ENCODE peak calls at places on chromosomes 16 and 17, in five cellular contexts. K is fibroblast of mammary gland; I is ascending aorta; T is neural crest cell; S is CD8-positive, alpha-beta T cell. Z is an unnamed sample.

GRCh38 chr17:63804328-63804727 is 22.9 kb upstream of the PSMC5 start:
- DNase-seq in S (no peak), I (no peak), T (no peak), K (no peak), Z (no peak)

GRCh38 chr17:28008526-28008925 is 34.0 kb upstream of the NLK start:
- DNase-seq in T (peak; percentile 29), S (no peak), I (no peak), K (peak; percentile 59), Z (peak; percentile 76)

GRCh38 chr17:81582769-81583168 is 30.6 kb upstream of the FAAP100 start:
- DNase-seq in T (no peak), I (no peak), K (no peak), S (no peak), Z (no peak)

GRCh38 chr16:47987136-47987535 is 168.7 kb downstream of the ABCC12 start:
- DNase-seq in T (no peak), I (no peak), K (no peak), S (no peak), Z (no peak)

GRCh38 chr17:70187383-70187782 is 18.1 kb downstream of the KCNJ2 start:
- DNase-seq in I (no peak), K (peak; percentile 81), S (no peak), T (no peak), Z (no peak)

GRCh38 chr17:19237389-19238166 is 412 bp downstream of the EPN2 start:
- DNase-seq in T (no peak), K (no peak), I (no peak), S (no peak), Z (peak; percentile 37)

GRCh38 chr16:88681709-88682451 is 4.4 kb downstream of the SNAI3 start:
- DNase-seq in S (peak; percentile 79), I (no peak), T (no peak), K (no peak), Z (no peak)

GRCh38 chr17:36755586-36755985 is 154.2 kb downstream of the MRM1 start:
- DNase-seq in I (no peak), S (peak; percentile 52), K (peak; percentile 4), T (peak; percentile 13), Z (peak; percentile 34)

GRCh38 chr17:40536731-40537171 is 28.5 kb downstream of the CCR7 start:
- DNase-seq in K (peak; percentile 79), T (no peak), I (no peak), S (no peak), Z (peak; percentile 51)

GRCh38 chr16:74999683-75000480 is 1.1 kb downstream of the ZNRF1 start:
- DNase-seq in I (no peak), S (peak; percentile 77), K (no peak), T (peak; percentile 7), Z (peak; percentile 27)

GRCh38 chr17:51461578-51462004 is 201.2 kb downstream of the UTP18 start:
- DNase-seq in I (no peak), T (peak; percentile 75), S (peak; percentile 53), K (peak; percentile 54), Z (peak; percentile 80)
- TF ChIP-seq CTCF in I (peak; percentile 41), T (peak; percentile 78), S (peak; percentile 66), K (peak; percentile 66), Z (peak; percentile 66)

GRCh38 chr16:56331399-56331798 is 93.9 kb downstream of the AMFR start:
- DNase-seq in K (no peak), S (no peak), I (no peak), T (no peak), Z (no peak)

GRCh38 chr16:56330476-56330875 is 94.9 kb downstream of the AMFR start:
- DNase-seq in S (no peak), K (no peak), T (no peak), I (no peak), Z (no peak)

GRCh38 chr16:56334761-56335160 is 90.6 kb downstream of the AMFR start:
- DNase-seq in I (no peak), K (no peak), S (no peak), T (no peak), Z (no peak)

GRCh38 chr16:56331915-56332314 is 93.4 kb downstream of the AMFR start:
- DNase-seq in S (no peak), T (no peak), K (no peak), I (no peak), Z (no peak)

GRCh38 chr16:56332464-56333079 is 92.8 kb downstream of the AMFR start:
- DNase-seq in I (no peak), S (no peak), T (peak; percentile 63), K (peak; percentile 72), Z (peak; percentile 52)
- TF ChIP-seq CTCF in I (no peak), S (no peak), T (peak; percentile 48), K (peak; percentile 53), Z (no peak)

GRCh38 chr17:51319186-51319585 is 58.8 kb downstream of the UTP18 start:
- DNase-seq in T (no peak), K (no peak), S (no peak), I (no peak), Z (no peak)

GRCh38 chr17:51325471-51325870 is 65.1 kb downstream of the UTP18 start:
- DNase-seq in S (no peak), K (no peak), I (no peak), T (no peak), Z (no peak)

GRCh38 chr17:51322390-51323029 is 62.2 kb downstream of the UTP18 start:
- DNase-seq in I (no peak), K (peak; percentile 22), S (no peak), T (no peak), Z (no peak)
- TF ChIP-seq CTCF in I (no peak), K (peak; percentile 43), S (no peak), T (peak; percentile 51), Z (peak; percentile 25)

DNA sequence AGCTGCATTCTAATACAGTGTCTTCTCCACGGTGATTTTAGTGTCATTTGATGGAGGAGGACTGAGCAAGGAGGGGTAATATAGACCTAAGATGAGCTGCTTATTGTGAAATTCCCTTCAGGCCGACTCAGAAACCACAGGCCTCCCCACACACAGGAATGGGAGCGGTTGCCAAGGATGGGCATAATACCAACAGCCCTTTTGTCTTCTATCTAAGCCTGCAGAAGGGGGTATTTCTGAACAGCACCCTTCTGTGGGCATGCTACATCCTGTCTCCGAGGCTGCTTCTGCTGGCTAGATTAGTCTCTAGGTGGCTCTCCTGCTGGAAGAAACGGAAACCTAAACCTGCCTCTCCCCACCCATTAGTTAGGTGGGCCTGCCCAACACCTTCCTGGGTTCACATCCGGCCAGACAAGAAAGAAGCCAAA is 72.9 kb downstream of the CCDC182 start:
- DNase-seq in S (peak; percentile 71), K (peak; percentile 66), I (no peak), T (no peak), Z (no peak)
- TF ChIP-seq CTCF in S (peak; percentile 10), K (no peak), I (no peak), T (no peak), Z (peak; percentile 57)

DNA sequence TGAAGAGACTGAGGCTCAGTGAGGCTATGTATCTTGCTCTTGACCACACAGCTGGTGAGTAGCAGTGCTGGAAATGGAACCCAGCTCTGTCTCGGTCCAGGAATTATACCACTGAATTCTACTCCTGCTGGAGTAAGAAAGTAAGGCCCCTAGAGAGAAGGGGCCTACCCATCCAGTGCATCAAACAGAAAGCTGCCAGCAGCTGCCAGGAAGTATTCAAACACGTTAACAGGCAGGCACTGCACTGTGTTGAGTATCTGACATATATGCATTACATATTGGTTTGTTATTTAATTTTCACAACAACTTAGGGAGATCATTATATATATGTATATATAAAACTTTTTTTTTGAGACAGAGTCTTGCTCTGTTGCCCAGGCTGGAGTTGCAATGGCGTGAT is 4.0 kb downstream of the ARL5C start:
- DNase-seq in I (no peak), S (no peak), T (no peak), K (no peak), Z (no peak)
- TF ChIP-seq CTCF in I (no peak), S (no peak), T (no peak), K (no peak), Z (no peak)

DNA sequence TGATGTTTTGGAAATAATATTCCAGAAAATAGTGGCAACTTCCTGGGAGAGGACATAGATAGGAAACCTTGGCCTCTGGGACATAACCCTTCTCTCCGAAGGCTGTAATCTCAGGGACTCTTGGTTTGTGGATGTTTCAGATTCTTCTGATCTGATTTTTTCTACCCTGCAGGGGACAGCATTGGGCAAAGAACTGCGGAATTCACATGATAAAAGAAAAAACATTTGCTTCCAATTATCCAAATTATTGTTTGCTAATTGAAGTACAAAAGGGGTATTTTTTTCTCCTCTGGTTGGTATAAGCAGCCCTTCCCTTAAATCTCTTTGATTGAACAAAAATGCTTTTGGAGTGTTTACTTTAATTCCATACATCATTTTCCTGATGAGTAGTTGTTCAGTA is 251.7 kb upstream of the IRX3 start:
- DNase-seq in K (peak; percentile 10), T (no peak), S (no peak), I (no peak), Z (no peak)
- TF ChIP-seq CTCF in K (peak; percentile 30), T (peak; percentile 47), S (no peak), I (no peak), Z (no peak)

Z was measured in endothelial cell.